ENCODE peak calls at places on chromosomes 3 and 15, in ten cellular contexts. W is upper lobe of right lung; Y is fibroblast of lung; E is mammary epithelial cell; R is naive thymus-derived CD4-positive, alpha-beta T cell; L is GM23248; K is left ventricle myocardium inferior; N is RWPE2; S is CD8-positive, alpha-beta T cell; H is breast epithelium. Z is an unnamed sample.
A peak's percentile ranks its signal among the peaks of the same experiment; 100 is the strongest.

GRCh38 chr3:50708620-50709019 is 33.9 kb downstream of the DOCK3 start:
- DNase-seq in N (no peak), S (peak; percentile 18), R (peak; percentile 22), W (no peak), E (no peak), Y (no peak), K (no peak), H (no peak), L (no peak), Z (no peak)

GRCh38 chr3:56725175-56725574 is 42.1 kb upstream of the TASOR start:
- DNase-seq in N (no peak), L (no peak), H (no peak), K (no peak), W (no peak), E (no peak), S (peak; percentile 66), R (peak; percentile 50), Y (no peak), Z (peak; percentile 65)

GRCh38 chr3:147616998-147617619 is 207.9 kb downstream of the ZIC1 start:
- DNase-seq in K (no peak), W (no peak), E (no peak), L (peak; percentile 69), Y (peak; percentile 56), S (no peak), R (no peak), H (no peak), N (no peak), Z (no peak)

GRCh38 chr3:28900301-28900700 is 380.6 kb upstream of the RBMS3 start:
- DNase-seq in R (no peak), H (no peak), E (no peak), Y (no peak), W (no peak), S (no peak), K (no peak), N (no peak), L (no peak), Z (no peak)

GRCh38 chr3:197801801-197802504 is 10.9 kb downstream of the LRCH3 start:
- DNase-seq in S (peak; percentile 24), N (no peak), E (peak; percentile 60), R (peak; percentile 38), K (no peak), W (no peak), Y (peak; percentile 48), L (peak; percentile 73), H (no peak), Z (peak; percentile 36)

GRCh38 chr3:159839561-159840379 is 148.9 kb upstream of the IL12A start:
- DNase-seq in S (no peak), K (peak; percentile 39), L (no peak), W (peak; percentile 79), H (no peak), E (peak; percentile 55), Y (peak; percentile 40), R (no peak), N (no peak), Z (no peak)

GRCh38 chr3:189978753-189979152 is 141.9 kb downstream of the P3H2 start:
- DNase-seq in Y (no peak), S (no peak), L (peak; percentile 5), R (no peak), N (no peak), W (no peak), H (no peak), K (no peak), E (no peak), Z (no peak)

GRCh38 chr15:47839233-47839867 is 122.0 kb downstream of the SEMA6D start:
- DNase-seq in W (no peak), Y (no peak), S (no peak), L (no peak), H (no peak), E (no peak), K (no peak), N (no peak), R (no peak), Z (no peak)

GRCh38 chr3:50242778-50243551 is 7.0 kb downstream of the GNAI2 start:
- DNase-seq in N (no peak), K (peak; percentile 74), S (peak; percentile 28), R (no peak), W (peak; percentile 88), H (no peak), L (peak; percentile 71), Y (no peak), E (peak; percentile 69), Z (no peak)

GRCh38 chr15:89215627-89216026 is 5.8 kb downstream of the RLBP1 start:
- DNase-seq in S (no peak), E (no peak), W (no peak), R (no peak), L (no peak), N (no peak), Y (no peak), K (no peak), H (no peak), Z (no peak)

GRCh38 chr3:52798978-52799476 is 4.4 kb downstream of the ITIH3 start:
- DNase-seq in W (no peak), E (peak; percentile 69), H (no peak), N (peak; percentile 80), S (peak; percentile 14), K (no peak), Y (no peak), L (peak; percentile 24), R (no peak), Z (no peak)

GRCh38 chr15:73686781-73687256 is 2.6 kb downstream of the CD276 start:
- DNase-seq in H (no peak), W (no peak), E (peak; percentile 73), R (no peak), Y (peak; percentile 90), K (no peak), N (no peak), S (no peak), L (peak; percentile 98), Z (no peak)

GRCh38 chr3:157499342-157499963 is 3.8 kb downstream of the VEPH1 start:
- DNase-seq in N (peak; percentile 73), K (no peak), W (peak; percentile 85), S (no peak), Y (no peak), E (peak; percentile 62), L (peak; percentile 45), H (peak; percentile 74), R (no peak), Z (no peak)

GRCh38 chr3:152688313-152688712 is 146.6 kb upstream of the P2RY1 start:
- DNase-seq in K (no peak), L (peak; percentile 42), E (peak; percentile 48), W (no peak), R (no peak), N (peak; percentile 36), S (no peak), H (no peak), Y (no peak), Z (no peak)

GRCh38 chr3:126847061-126847460 is 135.9 kb upstream of the PLXNA1 start:
- DNase-seq in E (no peak), K (no peak), Y (no peak), R (no peak), H (no peak), N (no peak), W (peak; percentile 20), S (no peak), L (no peak), Z (no peak)

GRCh38 chr3:64685800-64686445 is 1.9 kb downstream of the ADAMTS9 start:
- DNase-seq in H (peak; percentile 78), E (peak; percentile 95), S (no peak), K (peak; percentile 93), N (peak; percentile 71), R (no peak), W (peak; percentile 95), L (peak; percentile 91), Y (peak; percentile 96), Z (no peak)
- H3K27ac ChIP-seq in H (peak overlapping the region; percentile 96), E (peak overlapping the region; percentile 34), S (no peak overlapping the region), K (peak overlapping the region; percentile 97), N (no peak overlapping the region), R (no peak overlapping the region), W (peak overlapping the region; percentile 95), L (peak overlapping the region; percentile 87), Y (peak overlapping the region; percentile 81), Z (no peak overlapping the region)

DNA sequence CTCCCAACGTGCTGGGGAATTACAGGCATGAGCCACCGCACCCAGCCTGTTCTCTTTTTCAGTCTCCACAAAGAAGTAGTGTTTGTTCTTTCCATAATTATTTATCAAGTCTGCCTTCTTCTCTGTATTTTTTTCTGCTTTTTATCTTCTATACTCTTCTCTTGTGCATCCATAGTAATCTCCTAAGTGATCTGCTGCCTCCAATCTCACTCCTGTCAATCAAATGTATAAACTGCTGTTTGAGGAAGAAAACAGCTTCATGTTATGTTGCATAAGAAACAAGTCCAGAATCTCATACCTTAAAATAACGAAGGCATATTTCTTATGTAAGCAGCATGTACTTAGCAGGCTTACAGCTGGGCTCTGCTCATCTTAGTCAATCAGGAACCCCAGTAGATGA is 801.6 kb upstream of the NR2F2 start:
- DNase-seq in E (no peak), K (no peak), S (no peak), R (no peak), N (no peak), H (no peak), L (no peak), W (no peak), Y (no peak), Z (no peak)
- H3K9me3 ChIP-seq in E (no peaks in the 10 kb centered on the region), K (no peaks in the 10 kb centered on the region), S (no peaks in the 10 kb centered on the region), R (no peaks in the 10 kb centered on the region), N (no peaks in the 10 kb centered on the region), H (no peaks in the 10 kb centered on the region), L (no peaks in the 10 kb centered on the region), W (no peaks in the 10 kb centered on the region), Y (no peaks in the 10 kb centered on the region), Z (no peaks in the 10 kb centered on the region)

GRCh38 chr3:191234216-191234615 is 35.2 kb downstream of the OSTN start:
- DNase-seq in R (no peak), E (no peak), N (no peak), S (no peak), L (no peak), K (no peak), H (no peak), Y (no peak), W (no peak), Z (no peak)

GRCh38 chr3:191236635-191237034 is 37.6 kb downstream of the OSTN start:
- DNase-seq in H (no peak), S (no peak), L (peak; percentile 57), K (no peak), Y (peak; percentile 50), N (no peak), W (no peak), E (no peak), R (no peak), Z (no peak)

GRCh38 chr3:191237045-191237882 is 38.2 kb downstream of the OSTN start:
- DNase-seq in E (no peak), H (no peak), W (no peak), L (no peak), R (no peak), K (no peak), S (no peak), Y (no peak), N (no peak), Z (no peak)

GRCh38 chr3:191238321-191238817 is 39.3 kb downstream of the OSTN start:
- DNase-seq in N (no peak), K (no peak), L (peak; percentile 59), E (no peak), H (no peak), W (no peak), Y (peak; percentile 64), S (no peak), R (no peak), Z (no peak)

GRCh38 chr3:191235331-191236314 is 36.6 kb downstream of the OSTN start:
- DNase-seq in Y (peak; percentile 20), L (peak; percentile 73), S (no peak), R (no peak), W (no peak), H (no peak), N (no peak), K (no peak), E (peak; percentile 9), Z (no peak)
- H3K4me1 ChIP-seq in Y (peaks cover 14% of the 10 kb centered on the region), L (peaks cover 38% of the 10 kb centered on the region), S (no peaks in the 10 kb centered on the region), R (no peaks in the 10 kb centered on the region), W (no peaks in the 10 kb centered on the region), H (no peaks in the 10 kb centered on the region), N (peaks cover 11% of the 10 kb centered on the region), K (no peaks in the 10 kb centered on the region), E (peaks cover 3% of the 10 kb centered on the region), Z (no peaks in the 10 kb centered on the region)

GRCh38 chr3:177514341-177515193 is 317.3 kb upstream of the TBL1XR1 start:
- DNase-seq in K (no peak), L (no peak), W (no peak), Y (peak; percentile 47), H (no peak), N (no peak), E (no peak), R (no peak), S (no peak), Z (no peak)
- H3K27ac ChIP-seq in K (peak overlapping the region; percentile 73), L (no peak overlapping the region), W (peak overlapping the region; percentile 31), Y (no peak overlapping the region), H (no peak overlapping the region), N (no peak overlapping the region), E (no peak overlapping the region), R (no peak overlapping the region), S (no peak overlapping the region), Z (no peak overlapping the region)